ENCODE peak calls at places on chromosomes 6 and 20, in five cellular contexts. X, R, N, I and V are unnamed samples.

GRCh38 chr20:19328676-19329075 is 116.2 kb downstream of the SLC24A3 start:
- DNase-seq in X (no peak), R (no peak), N (no peak), I (no peak), V (no peak)

GRCh38 chr6:6565488-6565887 is 23.0 kb upstream of the LY86 start:
- DNase-seq in X (no peak), R (no peak), N (no peak), I (no peak), V (no peak)

GRCh38 chr20:31698803-31699718 is 23.6 kb downstream of the BCL2L1 start:
- DNase-seq in X (peak), R (no peak), N (no peak), I (peak), V (peak)

GRCh38 chr20:64223526-64224067 is 32.0 kb upstream of the PCMTD2 start:
- DNase-seq in X (peak), R (peak), N (no peak), I (no peak), V (peak)

GRCh38 chr6:140059947-140060346 is 685.5 kb upstream of the CITED2 start:
- DNase-seq in X (no peak), R (no peak), N (no peak), I (no peak), V (no peak)

GRCh38 chr6:44339763-44340625 is 2.5 kb upstream of the SPATS1 start:
- DNase-seq in X (no peak), R (no peak), N (no peak), I (peak), V (peak)

GRCh38 chr20:44948513-44948912 is 11.7 kb downstream of the TOMM34 start:
- DNase-seq in X (no peak), R (no peak), N (no peak), I (no peak), V (no peak)

GRCh38 chr6:164693934-164694333 is 615.5 kb downstream of the C6orf118 start:
- DNase-seq in X (no peak), R (no peak), N (no peak), I (no peak), V (no peak)

GRCh38 chr6:6434151-6434550 is 113.7 kb upstream of the F13A1 start:
- DNase-seq in X (no peak), R (no peak), N (no peak), I (no peak), V (peak)

GRCh38 chr20:34536798-34537394 is 20.7 kb downstream of the DYNLRB1 start:
- DNase-seq in X (no peak), R (no peak), N (peak), I (no peak), V (peak)

GRCh38 chr6:46013639-46014038 is 2.0 kb downstream of the CLIC5 start:
- DNase-seq in X (no peak), R (no peak), N (no peak), I (no peak), V (no peak)

GRCh38 chr6:73694711-73695411 is 1.1 kb upstream of the CD109 start:
- DNase-seq in X (no peak), R (no peak), N (no peak), I (peak), V (peak)

GRCh38 chr6:5511924-5512323 is 250.6 kb downstream of the FARS2 start:
- DNase-seq in X (no peak), R (no peak), N (no peak), I (peak), V (no peak)

GRCh38 chr6:79717989-79718388 is 86.9 kb downstream of the SH3BGRL2 start:
- DNase-seq in X (no peak), R (no peak), N (no peak), I (no peak), V (no peak)

GRCh38 chr6:159716247-159717086 is 10.8 kb upstream of the WTAP start:
- DNase-seq in X (no peak), R (no peak), N (no peak), I (peak), V (peak)

GRCh38 chr20:57904706-57905105 is 194.9 kb upstream of the PMEPA1 start:
- DNase-seq in X (no peak), R (no peak), N (no peak), I (no peak), V (peak)

GRCh38 chr6:110329348-110329728 is 28.8 kb downstream of the METTL24 start:
- DNase-seq in X (peak), R (no peak), N (no peak), I (no peak), V (no peak)

GRCh38 chr6:132961610-132962009 is 147.2 kb downstream of the RPS12 start:
- DNase-seq in X (no peak), R (no peak), N (no peak), I (peak), V (no peak)

GRCh38 chr6:163319609-163320366 is 94.7 kb upstream of the QKI start:
- DNase-seq in X (no peak), R (no peak), N (no peak), I (no peak), V (no peak)

GRCh38 chr6:52511572-52512151 is 65.2 kb downstream of the TRAM2 start:
- DNase-seq in X (no peak), R (no peak), N (no peak), I (peak), V (peak)

GRCh38 chr6:39849764-39850163 is 57.6 kb downstream of the DAAM2 start:
- DNase-seq in X (no peak), R (no peak), N (no peak), I (no peak), V (no peak)

GRCh38 chr6:40075051-40075445 is 140.8 kb upstream of the MOCS1 start:
- DNase-seq in X (no peak), R (no peak), N (no peak), I (no peak), V (peak)

GRCh38 chr20:9514072-9514460 is 324 bp upstream of the LAMP5 start:
- DNase-seq in X (no peak), R (no peak), N (no peak), I (no peak), V (no peak)

GRCh38 chr6:36962874-36963273 is 8.3 kb downstream of the PI16 start:
- DNase-seq in X (no peak), R (peak), N (peak), I (no peak), V (peak)